ENCODE peak calls at places on chromosomes 11 and 22, in nine cellular contexts. Y is stimulated activated naive B cell treated with anti-CD40 and anti-IgM and Interleukin-4, amounts not matched to agents 10 μg/mL and 1 μg/mL and 100 μg/mL, for 72 hours; B is stomach; V is colonic mucosa; A is HS-5; K is iris pigment epithelial cell; F is Right ventricle myocardium superior; O is stimulated activated CD4-positive, alpha-beta T cell treated with anti-CD3 and anti-CD28 coated beads, TNF-alpha, amount 100 ng/mL, for 24 hours; W is NB4. N is an unnamed sample.

GRCh38 chr11:72483412-72484186 is 49.3 kb upstream of the CLPB start:
- DNase-seq in Y (no peak), B (no peak), V (peak), A (no peak), K (peak), F (no peak), O (no peak), W (peak), N (peak)

GRCh38 chr22:18033204-18033998 is 9.0 kb upstream of the MICAL3 start:
- DNase-seq in Y (no peak), B (no peak), V (no peak), A (no peak), K (no peak), F (no peak), O (no peak), W (no peak), N (no peak)

GRCh38 chr11:130945945-130946344 is 29.7 kb upstream of the SNX19 start:
- DNase-seq in Y (no peak), B (no peak), V (no peak), A (no peak), K (peak), F (peak), O (no peak), W (no peak), N (no peak)

GRCh38 chr11:20038364-20038893 is 121.8 kb downstream of the DBX1 start:
- DNase-seq in Y (no peak), B (no peak), V (no peak), A (no peak), K (no peak), F (no peak), O (no peak), W (no peak), N (no peak)

GRCh38 chr11:132586801-132587200 is 945.5 kb downstream of the OPCML start:
- DNase-seq in Y (no peak), B (no peak), V (no peak), A (no peak), K (peak), F (no peak), O (no peak), W (no peak), N (no peak)

GRCh38 chr11:38582756-38583155 is 1984.7 kb upstream of the RAG2 start:
- DNase-seq in Y (no peak), B (no peak), V (no peak), A (no peak), K (no peak), F (no peak), O (no peak), W (no peak), N (no peak)

GRCh38 chr11:33538726-33539125 is 161.9 kb downstream of the C11orf91 start:
- DNase-seq in Y (no peak), B (no peak), V (no peak), A (no peak), K (no peak), F (no peak), O (no peak), W (no peak), N (no peak)

GRCh38 chr11:9914064-9914463 is 250.2 kb downstream of the SWAP70 start:
- DNase-seq in Y (no peak), B (no peak), V (no peak), A (no peak), K (peak), F (no peak), O (no peak), W (no peak), N (no peak)

GRCh38 chr22:33737662-33738061 is 182.6 kb downstream of the LARGE1 start:
- DNase-seq in Y (no peak), B (no peak), V (no peak), A (no peak), K (no peak), F (no peak), O (no peak), W (no peak), N (no peak)

GRCh38 chr11:124740277-124740882 is 638 bp downstream of the NRGN start:
- DNase-seq in Y (peak), B (no peak), V (no peak), A (no peak), K (peak), F (peak), O (no peak), W (peak), N (peak)

GRCh38 chr11:28464252-28464867 is 356.2 kb downstream of the METTL15 start:
- DNase-seq in Y (no peak), B (no peak), V (no peak), A (no peak), K (peak), F (no peak), O (no peak), W (no peak), N (no peak)

GRCh38 chr22:35138521-35138920 is 72.6 kb downstream of the ISX start:
- DNase-seq in Y (no peak), B (no peak), V (peak), A (no peak), K (no peak), F (no peak), O (no peak), W (no peak), N (no peak)

GRCh38 chr22:47204002-47204979 is 441.8 kb downstream of the TBC1D22A start:
- DNase-seq in Y (no peak), B (peak), V (peak), A (no peak), K (no peak), F (no peak), O (no peak), W (no peak), N (no peak)

GRCh38 chr11:12029738-12030363 is 21.4 kb upstream of the DKK3 start:
- DNase-seq in Y (no peak), B (no peak), V (no peak), A (peak), K (no peak), F (no peak), O (no peak), W (no peak), N (no peak)

GRCh38 chr22:25061605-25062377 is 109.3 kb downstream of the KIAA1671 start:
- DNase-seq in Y (no peak), B (no peak), V (no peak), A (no peak), K (no peak), F (no peak), O (no peak), W (no peak), N (no peak)

GRCh38 chr22:37386441-37386840 is 40.8 kb downstream of the ELFN2 start:
- DNase-seq in Y (no peak), B (no peak), V (no peak), A (no peak), K (no peak), F (no peak), O (no peak), W (peak), N (no peak)

GRCh38 chr11:38791346-38791961 is 2193.4 kb upstream of the RAG2 start:
- DNase-seq in Y (peak), B (no peak), V (peak), A (peak), K (peak), F (no peak), O (no peak), W (peak), N (no peak)

N was measured in stimulated activated effector memory CD8-positive, alpha-beta T cell treated with anti-CD3 and anti-CD28 coated beads, Interleukin-12 subunit alpha, Interleukin-12 subunit beta, amount 100 ng/mL, for 72 hours.